ENCODE peak calls at places on chromosomes 11 and 22, in eight cellular contexts. G is pancreas, S is fibroblast of lung, M is fibroblast of villous mesenchyme, J is body of pancreas, F is AG04450, Y is astrocyte of the spinal cord, L is fibroblast of mammary gland. I is an unnamed sample.

GRCh38 chr22:45460288-45461109 is 42.2 kb upstream of the FBLN1 start:
- DNase-seq in Y (peak), S (peak), M (peak), L (peak), J (no peak), F (peak), G (no peak), I (peak)

GRCh38 chr11:102387056-102387781 is 40.2 kb downstream of the BIRC2 start:
- DNase-seq in L (no peak), M (peak), Y (no peak), F (no peak), S (no peak), J (no peak), G (no peak), I (no peak)

GRCh38 chr11:6599884-6600390 is 3.5 kb downstream of the RRP8 start:
- DNase-seq in M (no peak), F (no peak), G (no peak), L (no peak), J (no peak), S (no peak), Y (no peak), I (no peak)

GRCh38 chr11:69939551-69940245 is 120.5 kb upstream of the FGF3 start:
- DNase-seq in L (no peak), S (peak), F (no peak), J (peak), M (peak), Y (peak), G (no peak), I (peak)

GRCh38 chr11:87290304-87290922 is 252.7 kb downstream of the TMEM135 start:
- DNase-seq in J (no peak), M (peak), F (peak), S (peak), L (peak), G (no peak), Y (peak), I (peak)

GRCh38 chr11:35192347-35192746 is 53.4 kb downstream of the CD44 start:
- DNase-seq in M (peak), Y (no peak), S (peak), F (no peak), G (no peak), J (peak), L (peak), I (peak)

GRCh38 chr11:123469089-123469488 is 39.0 kb downstream of the GRAMD1B start:
- DNase-seq in Y (no peak), L (no peak), M (no peak), S (no peak), F (no peak), J (no peak), G (no peak), I (no peak)

GRCh38 chr11:3181722-3182461 is 16.8 kb upstream of the OSBPL5 start:
- DNase-seq in G (no peak), L (no peak), Y (no peak), F (no peak), S (no peak), M (no peak), J (no peak), I (no peak)

GRCh38 chr11:16840951-16841350 is 102.5 kb downstream of the C11orf58 start:
- DNase-seq in Y (no peak), J (no peak), S (no peak), G (no peak), L (no peak), M (no peak), F (no peak), I (no peak)
- TF ChIP-seq CTCF in Y (no peak), J (no peak), S (no peak), G (no peak), L (no peak), M (no peak), F (no peak), I (no peak)

GRCh38 chr22:27492566-27493201 is 308.9 kb downstream of the MN1 start:
- DNase-seq in J (no peak), F (no peak), M (no peak), G (no peak), Y (no peak), L (no peak), S (no peak), I (no peak)
- H3K4me3 ChIP-seq in J (no peak), F (no peak), M (no peak), G (no peak), Y (no peak), L (no peak), S (no peak), I (no peak)

GRCh38 chr22:43826142-43827093 is 14.3 kb upstream of the EFCAB6 start:
- DNase-seq in Y (peak), M (peak), F (no peak), J (peak), L (peak), G (peak), S (peak), I (peak)
- TF ChIP-seq CTCF in Y (peak), M (peak), F (peak), J (peak), L (peak), G (peak), S (peak), I (peak)

GRCh38 chr11:2096919-2097301 is 42.3 kb downstream of the IGF2 start:
- DNase-seq in L (peak), G (no peak), Y (no peak), S (no peak), F (no peak), M (no peak), J (no peak), I (peak)

GRCh38 chr11:2097998-2098690 is 41.0 kb downstream of the IGF2 start:
- DNase-seq in G (no peak), F (no peak), Y (no peak), J (no peak), M (no peak), L (no peak), S (no peak), I (no peak)

GRCh38 chr11:2096001-2096918 is 42.9 kb downstream of the IGF2 start:
- DNase-seq in L (no peak), F (no peak), Y (peak), J (no peak), S (peak), G (no peak), M (peak), I (peak)

GRCh38 chr11:2098691-2099522 is 40.3 kb downstream of the IGF2 start:
- DNase-seq in J (no peak), M (no peak), L (no peak), Y (no peak), G (no peak), F (no peak), S (no peak), I (no peak)

GRCh38 chr11:2097356-2097997 is 41.7 kb downstream of the IGF2 start:
- DNase-seq in G (no peak), S (peak), L (peak), Y (peak), M (peak), J (peak), F (peak), I (peak)
- H3K4me3 ChIP-seq in G (no peak), S (no peak), L (no peak), Y (no peak), M (no peak), J (no peak), F (no peak), I (peak)

DNA sequence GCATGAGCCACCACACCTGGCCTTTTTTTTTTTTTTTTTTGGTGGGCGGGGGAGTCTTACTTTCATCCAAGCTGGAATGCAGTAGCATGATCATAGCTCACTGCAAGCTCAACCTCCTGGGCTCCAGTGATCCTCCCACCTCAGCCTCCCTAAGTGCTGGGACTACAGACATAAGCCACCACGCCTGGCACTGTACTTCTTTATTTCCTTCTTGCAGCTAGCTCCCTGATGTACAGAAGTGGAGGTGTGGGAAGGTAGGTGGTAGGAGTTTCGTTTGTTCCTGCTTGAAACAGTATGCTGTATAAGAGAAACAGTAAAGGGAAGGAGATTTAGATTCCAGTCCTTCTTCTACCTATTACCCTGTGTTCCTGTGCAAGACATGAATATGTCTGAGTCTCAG is 72.1 kb downstream of the WNT11 start:
- DNase-seq in M (no peak), L (no peak), S (no peak), Y (no peak), J (no peak), F (no peak), G (no peak), I (no peak)
- TF ChIP-seq CTCF in M (no peak), L (no peak), S (no peak), Y (no peak), J (no peak), F (no peak), G (no peak), I (no peak)

DNA sequence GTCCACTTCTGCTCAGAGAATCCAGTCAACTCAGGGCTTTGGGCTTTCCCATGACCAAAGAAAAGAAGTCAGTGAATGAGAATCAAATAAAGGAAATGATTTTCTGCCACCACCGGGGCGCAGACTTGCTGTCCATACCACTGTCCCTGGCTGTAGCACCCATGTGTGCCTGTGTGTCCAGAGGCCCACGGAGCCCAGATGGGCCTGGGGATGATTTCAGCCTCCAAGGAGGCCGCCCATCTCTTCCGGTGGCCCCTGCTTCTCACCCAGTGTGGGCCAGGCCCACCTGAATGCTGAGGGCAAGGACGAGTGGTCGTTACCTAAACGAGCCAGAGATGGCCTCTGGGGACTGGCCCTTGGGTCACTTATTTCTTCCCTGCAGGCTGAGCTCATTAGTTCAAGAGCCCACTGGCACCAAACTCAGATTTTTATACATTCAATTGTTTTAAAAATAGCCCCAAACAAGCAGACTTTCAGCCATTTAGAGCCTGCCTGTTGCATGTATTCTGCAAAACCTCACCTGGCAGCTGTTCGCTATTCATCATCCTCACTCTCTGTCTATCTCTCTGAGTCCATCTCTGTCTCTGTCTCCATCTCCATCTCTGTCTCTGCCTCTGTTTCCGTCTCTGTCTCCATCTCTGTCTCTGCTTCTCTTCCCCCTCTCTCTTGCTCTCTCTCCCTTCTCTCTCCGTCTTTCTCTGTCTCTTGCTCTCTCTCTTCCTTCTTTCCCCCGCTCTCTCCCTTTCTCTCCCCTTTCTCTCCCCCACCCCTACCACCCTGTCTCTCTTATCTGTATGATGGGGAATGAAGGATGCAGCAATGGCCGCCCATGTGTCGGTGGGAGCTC is 24.2 kb downstream of the KRTAP5-5 start:
- DNase-seq in J (no peak), S (no peak), F (no peak), M (no peak), L (no peak), G (no peak), Y (no peak), I (no peak)
- H3K4me3 ChIP-seq in J (no peak), S (no peak), F (no peak), M (no peak), L (no peak), G (no peak), Y (no peak), I (no peak)

GRCh38 chr11:63020671-63021255 is 5.1 kb upstream of the SLC22A8 start:
- DNase-seq in S (no peak), J (no peak), M (no peak), G (no peak), L (no peak), Y (no peak), F (no peak), I (no peak)
- TF ChIP-seq CTCF in S (peak), J (peak), M (peak), G (no peak), L (peak), Y (peak), F (peak), I (peak)

GRCh38 chr11:12110201-12110713 is at the start of gene MICAL2:
- DNase-seq in J (peak), G (peak), M (peak), L (peak), F (peak), Y (peak), S (peak), I (peak)
- H3K4me3 ChIP-seq in J (peak), G (peak), M (peak), L (peak), F (peak), Y (peak), S (peak), I (peak)

GRCh38 chr11:119030329-119031047 is at the start of gene SLC37A4:
- DNase-seq in M (peak), L (peak), J (peak), Y (peak), S (peak), F (peak), G (peak), I (peak)

GRCh38 chr11:119030029-119030328 is 698 bp downstream of the SLC37A4 start:
- DNase-seq in M (no peak), F (no peak), S (no peak), Y (no peak), J (no peak), L (no peak), G (peak), I (no peak)

GRCh38 chr11:119038884-119039283 is 8.2 kb upstream of the SLC37A4 start:
- DNase-seq in F (no peak), L (no peak), G (no peak), S (no peak), M (no peak), Y (no peak), J (no peak), I (no peak)

GRCh38 chr11:119031912-119032280 is 1.2 kb upstream of the SLC37A4 start:
- DNase-seq in F (no peak), L (no peak), S (no peak), M (no peak), J (no peak), G (no peak), Y (no peak), I (no peak)

DNA sequence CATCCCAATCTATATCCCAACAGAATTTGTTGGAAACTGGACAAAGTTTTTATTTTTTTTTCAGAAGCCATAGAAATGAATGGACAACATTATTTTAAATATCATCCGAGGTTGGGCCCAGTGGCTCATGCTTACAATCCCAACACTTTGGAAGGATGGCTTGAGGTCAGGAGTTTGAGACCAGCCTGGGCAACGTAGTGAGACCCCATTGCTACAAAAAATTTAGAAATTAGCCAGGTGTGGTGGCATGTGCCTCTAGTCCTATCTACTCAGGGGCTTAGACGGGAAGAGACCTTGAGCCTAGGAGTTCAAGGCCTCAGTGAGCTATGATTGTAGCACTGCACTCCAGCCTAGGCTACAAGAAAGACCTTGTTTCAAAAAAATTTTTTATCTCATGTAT is 4.1 kb upstream of the SLC37A4 start:
- DNase-seq in J (no peak), M (no peak), Y (no peak), F (no peak), S (no peak), L (no peak), G (no peak), I (no peak)
- TF ChIP-seq CTCF in J (no peak), M (no peak), Y (no peak), F (no peak), S (no peak), L (no peak), G (no peak), I (no peak)

I was measured in choroid plexus epithelial cell.